ENCODE peak calls at places on chromosomes 5 and 9, in eight cellular contexts. E is H54, K is heart left ventricle, R is K562, M is tibial nerve, B is ovary, I is thyroid gland, S is NB4. Z is an unnamed sample.

GRCh38 chr5:141877478-141878185 is 578 bp downstream of the PCDH1 start:
- DNase-seq in S (peak), K (no peak), I (peak), B (no peak), R (peak), M (no peak), E (no peak), Z (peak)

GRCh38 chr9:80503692-80504400 is 932.1 kb downstream of the TLE4 start:
- DNase-seq in B (no peak), S (no peak), R (no peak), I (no peak), E (no peak), K (no peak), M (no peak), Z (no peak)

GRCh38 chr5:163172540-163173337 is 264.7 kb upstream of the CCNG1 start:
- DNase-seq in R (no peak), E (no peak), B (no peak), K (no peak), M (no peak), I (no peak), S (no peak), Z (no peak)

GRCh38 chr5:131965826-131966415 is 20.5 kb upstream of the MEIKIN start:
- DNase-seq in M (no peak), S (no peak), E (no peak), K (no peak), R (no peak), I (no peak), B (no peak), Z (no peak)

GRCh38 chr5:143245929-143246561 is 157.4 kb downstream of the NR3C1 start:
- DNase-seq in R (peak), K (no peak), M (no peak), S (no peak), I (no peak), E (peak), B (no peak), Z (peak)

GRCh38 chr9:93955356-93956182 is 414 bp upstream of the BARX1 start:
- DNase-seq in I (no peak), S (no peak), M (no peak), E (no peak), R (no peak), K (no peak), B (no peak), Z (no peak)

GRCh38 chr9:123167474-123167873 is 100.9 kb downstream of the STRBP start:
- DNase-seq in S (no peak), K (no peak), E (no peak), M (no peak), I (no peak), R (no peak), B (no peak), Z (no peak)

GRCh38 chr9:84002344-84002743 is 21.7 kb downstream of the RMI1 start:
- DNase-seq in K (no peak), I (no peak), S (no peak), B (no peak), E (no peak), M (no peak), R (no peak), Z (peak)

DNA sequence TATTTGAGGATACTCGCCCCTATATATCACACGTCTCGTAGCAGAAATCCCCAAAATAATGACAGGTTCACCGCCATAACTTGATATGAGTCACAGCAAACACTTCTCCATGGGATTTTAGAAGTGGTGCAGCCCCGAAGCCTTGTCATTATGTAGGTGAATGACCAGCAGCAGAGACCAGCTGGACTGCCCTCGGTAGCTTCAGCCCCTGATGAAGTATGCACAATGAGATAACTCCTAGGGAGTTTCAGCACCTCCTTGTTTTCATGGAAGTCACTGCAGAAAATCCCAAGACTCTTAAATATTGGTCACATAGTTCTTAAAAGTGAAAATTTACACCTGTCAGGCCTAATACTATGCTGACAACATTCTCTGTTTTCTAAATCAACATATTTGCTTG is 1.9 kb downstream of the CTNND2 start:
- DNase-seq in S (no peak), M (no peak), E (no peak), R (no peak), K (no peak), I (no peak), B (no peak), Z (no peak)
- TF ChIP-seq POLR2A in S (no peak), M (no peak), E (no peak), R (no peak), K (no peak), I (no peak), B (no peak), Z (no peak)

GRCh38 chr9:120900821-120901220 is 23.8 kb upstream of the PHF19 start:
- DNase-seq in K (no peak), I (no peak), R (no peak), M (no peak), E (no peak), S (no peak), B (no peak), Z (no peak)
- TF ChIP-seq POLR2A in K (no peak), I (no peak), R (no peak), M (no peak), E (no peak), S (no peak), B (no peak), Z (no peak)

GRCh38 chr5:66603164-66603563 is 7.0 kb downstream of the MAST4 start:
- DNase-seq in R (no peak), S (no peak), B (no peak), I (no peak), M (no peak), K (no peak), E (no peak), Z (no peak)

GRCh38 chr5:66606713-66607112 is 10.5 kb downstream of the MAST4 start:
- DNase-seq in K (no peak), M (no peak), B (no peak), R (no peak), I (no peak), E (no peak), S (no peak), Z (no peak)

GRCh38 chr5:66596791-66597757 is 881 bp downstream of the MAST4 start:
- DNase-seq in I (peak), B (peak), M (no peak), S (no peak), R (peak), E (no peak), K (peak), Z (peak)

GRCh38 chr5:66603881-66604280 is 7.7 kb downstream of the MAST4 start:
- DNase-seq in E (no peak), R (no peak), I (no peak), B (no peak), M (no peak), K (no peak), S (no peak), Z (no peak)

DNA sequence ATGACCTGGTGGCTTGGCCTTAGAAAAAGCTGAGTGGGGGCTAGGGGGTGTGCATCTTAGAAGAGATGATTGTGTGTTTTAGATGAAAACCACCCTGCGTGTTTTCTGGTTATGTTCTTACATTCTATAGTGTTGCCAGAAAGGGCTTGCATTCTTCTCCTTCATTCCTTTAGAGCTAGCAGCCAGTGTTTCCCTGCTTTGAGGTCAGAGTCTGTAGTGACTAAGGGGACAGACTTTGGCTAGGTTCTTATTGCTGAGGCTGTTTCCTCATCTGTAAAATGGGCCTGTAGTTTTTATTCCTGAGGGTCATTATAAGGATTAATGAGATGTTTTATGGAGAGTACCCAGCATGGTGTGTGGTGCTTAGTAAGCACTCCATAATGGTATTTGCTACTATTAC is 6.4 kb downstream of the MAST4 start:
- DNase-seq in K (no peak), M (no peak), S (no peak), R (no peak), I (no peak), E (no peak), B (no peak), Z (no peak)
- TF ChIP-seq POLR2A in K (no peak), M (no peak), S (no peak), R (no peak), I (no peak), E (no peak), B (no peak), Z (no peak)

GRCh38 chr9:114078021-114078780 is at the start of gene AMBP:
- DNase-seq in E (no peak), K (no peak), R (peak), B (no peak), M (no peak), S (peak), I (peak), Z (peak)
- TF ChIP-seq POLR2A in E (no peak), K (no peak), R (no peak), B (no peak), M (no peak), S (no peak), I (no peak), Z (no peak)

GRCh38 chr9:96394832-96395496 is 11.5 kb upstream of the SLC35D2 start:
- DNase-seq in R (no peak), S (no peak), E (no peak), M (no peak), I (no peak), K (no peak), B (no peak), Z (no peak)

GRCh38 chr9:96395964-96396363 is 12.5 kb upstream of the SLC35D2 start:
- DNase-seq in B (no peak), R (no peak), S (no peak), M (no peak), K (no peak), E (no peak), I (no peak), Z (no peak)

GRCh38 chr9:96388144-96388543 is 4.6 kb upstream of the SLC35D2 start:
- DNase-seq in K (no peak), S (no peak), M (no peak), E (no peak), R (no peak), I (no peak), B (no peak), Z (no peak)

GRCh38 chr9:96392263-96392662 is 8.8 kb upstream of the SLC35D2 start:
- DNase-seq in M (no peak), R (no peak), S (no peak), E (no peak), K (no peak), I (no peak), B (no peak), Z (no peak)

DNA sequence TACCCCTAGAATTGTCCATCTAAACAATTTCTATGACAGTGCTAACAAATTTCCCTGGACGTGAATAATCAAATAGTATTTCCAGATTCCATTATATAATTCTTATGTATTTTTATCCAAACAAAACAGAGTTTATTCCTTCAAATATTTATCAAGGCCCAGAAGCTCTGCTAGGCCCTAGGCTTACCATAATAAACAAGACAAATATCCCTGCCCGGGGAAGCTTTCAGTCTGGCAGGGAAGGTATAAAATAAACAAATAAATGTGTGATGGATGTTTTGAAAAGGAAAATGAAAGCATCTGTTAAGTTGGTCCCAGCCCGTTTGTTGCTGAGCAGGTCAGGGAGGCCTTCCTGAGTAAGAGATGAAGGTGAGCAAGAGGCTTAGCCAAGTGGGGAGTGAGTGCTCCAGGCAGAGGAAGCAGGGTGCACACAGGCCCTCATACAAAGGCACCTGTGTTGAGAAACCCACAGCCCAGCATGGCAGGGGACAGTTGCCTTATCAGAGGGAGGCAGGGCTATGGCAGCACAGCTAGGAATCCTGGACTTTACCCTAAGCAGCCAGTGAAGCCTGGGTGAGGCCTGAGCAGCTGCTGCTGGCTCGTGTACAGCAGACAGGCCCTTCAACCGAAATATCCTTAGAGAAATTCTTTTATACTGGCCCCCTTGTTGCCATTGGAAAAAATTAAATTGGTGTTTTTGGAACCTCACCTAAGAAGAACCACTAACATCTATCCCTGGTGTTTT is 7.7 kb upstream of the SLC35D2 start:
- DNase-seq in B (no peak), K (no peak), E (no peak), S (no peak), I (no peak), M (no peak), R (no peak), Z (no peak)
- TF ChIP-seq POLR2A in B (no peak), K (no peak), E (no peak), S (no peak), I (no peak), M (no peak), R (no peak), Z (no peak)

GRCh38 chr5:91383956-91384300 is 811 bp upstream of the ARRDC3 start:
- DNase-seq in B (no peak), R (peak), K (peak), E (no peak), S (peak), M (no peak), I (no peak), Z (peak)

GRCh38 chr5:91382530-91383026 is 539 bp downstream of the ARRDC3 start:
- DNase-seq in B (no peak), E (no peak), I (no peak), M (no peak), S (peak), R (peak), K (no peak), Z (peak)

GRCh38 chr5:91381774-91382492 is 1.2 kb downstream of the ARRDC3 start:
- DNase-seq in K (peak), B (peak), M (peak), I (peak), E (no peak), S (peak), R (peak), Z (peak)

GRCh38 chr5:91384671-91385430 is 1.7 kb upstream of the ARRDC3 start:
- DNase-seq in K (no peak), S (peak), E (peak), R (peak), I (no peak), B (no peak), M (no peak), Z (peak)

GRCh38 chr5:91383027-91383955 is at the start of gene ARRDC3:
- DNase-seq in M (peak), E (peak), K (peak), S (peak), B (peak), R (peak), I (peak), Z (peak)
- TF ChIP-seq POLR2A in M (peak), E (peak), K (peak), S (peak), B (peak), R (peak), I (peak), Z (peak)

Z was measured in erythroblast.